ENCODE peak calls at places on chromosome 13, in nine cellular contexts. A is T follicular helper cell; R is NCI-H460; W is posterior cingulate gyrus; M is foreskin fibroblast; L is RWPE1; Q is stimulated activated CD8-positive, alpha-beta memory T cell treated with anti-CD3 and anti-CD28 coated beads, Interleukin-4, amount 100 ng/mL, for 24 hours; B is breast epithelium; H is sigmoid colon. S is an unnamed sample.
A peak's percentile ranks its signal among the peaks of the same experiment; 100 is the strongest.

GRCh38 chr13:40968416-40969000 is 50.6 kb downstream of the ELF1 start:
- DNase-seq in A (no peak), R (no peak), W (no peak), M (no peak), L (no peak), Q (no peak), B (no peak), H (no peak), S (no peak)

GRCh38 chr13:64884976-64885375 is 2345.2 kb downstream of the PCDH9 start:
- DNase-seq in A (no peak), R (no peak), W (no peak), M (no peak), L (no peak), Q (no peak), B (no peak), H (no peak), S (no peak)

GRCh38 chr13:108508263-108508662 is 121.1 kb upstream of the MYO16 start:
- DNase-seq in A (no peak), R (peak; percentile 29), W (no peak), M (no peak), L (peak; percentile 18), Q (no peak), B (no peak), H (no peak), S (no peak)

GRCh38 chr13:93307166-93307565 is 80.6 kb downstream of the GPC6 start:
- DNase-seq in A (no peak), R (no peak), W (no peak), M (no peak), L (no peak), Q (no peak), B (no peak), H (no peak), S (no peak)

GRCh38 chr13:21997726-21998125 is 326.9 kb downstream of the FGF9 start:
- DNase-seq in A (no peak), R (no peak), W (no peak), M (no peak), L (no peak), Q (no peak), B (no peak), H (no peak), S (no peak)

GRCh38 chr13:35848868-35849644 is 282.1 kb downstream of the DCLK1 start:
- DNase-seq in A (no peak), R (no peak), W (no peak), M (no peak), L (no peak), Q (no peak), B (no peak), H (no peak), S (no peak)

GRCh38 chr13:107866007-107866665 is 349.2 kb downstream of the LIG4 start:
- DNase-seq in A (no peak), R (no peak), W (peak; percentile 51), M (no peak), L (no peak), Q (no peak), B (no peak), H (no peak), S (no peak)

GRCh38 chr13:102913924-102914628 is 68.2 kb downstream of the ERCC5 start:
- DNase-seq in A (no peak), R (no peak), W (no peak), M (peak; percentile 35), L (peak; percentile 20), Q (no peak), B (no peak), H (no peak), S (no peak)

GRCh38 chr13:49023441-49023840 is 47.7 kb downstream of the FNDC3A start:
- DNase-seq in A (no peak), R (no peak), W (no peak), M (peak; percentile 67), L (peak; percentile 53), Q (no peak), B (no peak), H (no peak), S (no peak)

GRCh38 chr13:26518433-26519084 is 38.9 kb upstream of the WASF3 start:
- DNase-seq in A (no peak), R (no peak), W (no peak), M (no peak), L (no peak), Q (no peak), B (no peak), H (no peak), S (no peak)

GRCh38 chr13:80802946-80803345 is 462.0 kb upstream of the SPRY2 start:
- DNase-seq in A (no peak), R (no peak), W (no peak), M (no peak), L (no peak), Q (no peak), B (no peak), H (no peak), S (no peak)

GRCh38 chr13:32175307-32175706 is 139.9 kb downstream of the ZAR1L start:
- DNase-seq in A (no peak), R (no peak), W (no peak), M (no peak), L (no peak), Q (no peak), B (no peak), H (no peak), S (no peak)

GRCh38 chr13:23740002-23740401 is 149.2 kb downstream of the MIPEP start:
- DNase-seq in A (no peak), R (no peak), W (no peak), M (no peak), L (no peak), Q (no peak), B (no peak), H (no peak), S (no peak)

GRCh38 chr13:94992277-94992989 is 280.1 kb upstream of the SOX21 start:
- DNase-seq in A (no peak), R (no peak), W (no peak), M (no peak), L (no peak), Q (no peak), B (no peak), H (no peak), S (no peak)

GRCh38 chr13:52862358-52863206 is 14.1 kb upstream of the PCDH8 start:
- DNase-seq in A (no peak), R (no peak), W (no peak), M (no peak), L (peak; percentile 54), Q (no peak), B (no peak), H (no peak), S (no peak)

GRCh38 chr13:72304121-72304745 is 423.2 kb downstream of the MZT1 start:
- DNase-seq in A (no peak), R (no peak), W (no peak), M (no peak), L (no peak), Q (no peak), B (no peak), H (no peak), S (no peak)

GRCh38 chr13:44322928-44323327 is 50.7 kb upstream of the SERP2 start:
- DNase-seq in A (no peak), R (no peak), W (no peak), M (no peak), L (no peak), Q (no peak), B (no peak), H (no peak), S (no peak)

GRCh38 chr13:74129500-74130144 is 4.6 kb downstream of the KLF12 start:
- DNase-seq in A (no peak), R (no peak), W (no peak), M (no peak), L (no peak), Q (no peak), B (no peak), H (no peak), S (no peak)

GRCh38 chr13:66775196-66775595 is 454.9 kb downstream of the PCDH9 start:
- DNase-seq in A (no peak), R (no peak), W (no peak), M (no peak), L (no peak), Q (no peak), B (no peak), H (no peak), S (no peak)

GRCh38 chr13:21934309-21934708 is 263.4 kb downstream of the FGF9 start:
- DNase-seq in A (no peak), R (no peak), W (no peak), M (no peak), L (no peak), Q (no peak), B (no peak), H (no peak), S (no peak)

GRCh38 chr13:111259058-111259457 is 61.4 kb upstream of the TEX29 start:
- DNase-seq in A (no peak), R (no peak), W (no peak), M (no peak), L (no peak), Q (no peak), B (no peak), H (no peak), S (no peak)

GRCh38 chr13:100630564-100630963 is 42.0 kb upstream of the GGACT start:
- DNase-seq in A (no peak), R (no peak), W (no peak), M (no peak), L (no peak), Q (no peak), B (no peak), H (no peak), S (no peak)

GRCh38 chr13:110240352-110240751 is 66.6 kb downstream of the COL4A1 start:
- DNase-seq in A (no peak), R (no peak), W (no peak), M (no peak), L (no peak), Q (no peak), B (no peak), H (no peak), S (no peak)

GRCh38 chr13:112851107-112852046 is 117.6 kb upstream of the MCF2L start:
- DNase-seq in A (no peak), R (no peak), W (no peak), M (no peak), L (no peak), Q (no peak), B (no peak), H (no peak), S (no peak)

GRCh38 chr13:21039097-21039800 is 22.1 kb downstream of the LATS2 start:
- DNase-seq in A (no peak), R (no peak), W (no peak), M (no peak), L (no peak), Q (no peak), B (no peak), H (peak; percentile 67), S (no peak)

GRCh38 chr13:51797664-51798488 is 6.1 kb downstream of the DHRS12 start:
- DNase-seq in A (peak; percentile 55), R (peak; percentile 49), W (no peak), M (peak; percentile 34), L (peak; percentile 81), Q (no peak), B (no peak), H (peak; percentile 71), S (peak; percentile 26)

S was measured in cardiac septum.